ENCODE peak calls at places on chromosomes 3 and 15, in eight cellular contexts. Z, J, L, D, T, R, W and X are unnamed samples.

GRCh38 chr3:105878061-105878460 is 9.2 kb upstream of the CBLB start:
- DNase-seq in L (peak), W (no peak), R (no peak), T (no peak), Z (peak), D (no peak), J (no peak), X (no peak)

GRCh38 chr15:58362262-58362922 is 69.4 kb upstream of the LIPC start:
- DNase-seq in L (no peak), D (no peak), J (no peak), R (no peak), W (no peak), T (no peak), Z (peak), X (no peak)

GRCh38 chr3:164451083-164451910 is 627.0 kb downstream of the SI start:
- DNase-seq in T (no peak), J (no peak), R (peak), D (no peak), Z (no peak), L (no peak), W (no peak), X (no peak)

GRCh38 chr15:90481023-90481422 is 48.7 kb upstream of the CRTC3 start:
- DNase-seq in R (no peak), L (peak), W (no peak), Z (peak), T (no peak), D (peak), J (no peak), X (no peak)

GRCh38 chr3:194512895-194513601 is 26.2 kb upstream of the ATP13A3 start:
- DNase-seq in Z (no peak), L (peak), D (no peak), R (no peak), T (no peak), J (peak), W (no peak), X (no peak)

GRCh38 chr3:126926684-126927404 is 56.1 kb upstream of the PLXNA1 start:
- DNase-seq in T (peak), R (peak), D (no peak), W (peak), L (peak), J (no peak), Z (peak), X (peak)

GRCh38 chr3:42025388-42026138 is 63.7 kb upstream of the ULK4 start:
- DNase-seq in T (no peak), Z (peak), J (peak), W (peak), D (no peak), R (peak), L (peak), X (peak)

GRCh38 chr15:45871121-45871855 is 236.5 kb downstream of the SQOR start:
- DNase-seq in T (peak), J (no peak), L (no peak), R (no peak), W (peak), D (no peak), Z (peak), X (no peak)

GRCh38 chr3:120244834-120245225 is 40.2 kb downstream of the GPR156 start:
- DNase-seq in T (no peak), J (no peak), R (no peak), W (no peak), Z (no peak), L (no peak), D (no peak), X (no peak)

GRCh38 chr15:58438111-58438510 is 6.3 kb downstream of the LIPC start:
- DNase-seq in T (no peak), J (no peak), L (no peak), R (no peak), D (no peak), W (no peak), Z (no peak), X (no peak)

GRCh38 chr3:87997298-87997697 is 61.5 kb downstream of the CGGBP1 start:
- DNase-seq in J (no peak), T (no peak), D (no peak), Z (peak), R (no peak), L (no peak), W (peak), X (no peak)

GRCh38 chr15:39315200-39315599 is 265.7 kb upstream of the THBS1 start:
- DNase-seq in J (no peak), L (no peak), R (no peak), D (no peak), T (no peak), Z (peak), W (no peak), X (no peak)

GRCh38 chr3:128080323-128080898 is 28.2 kb downstream of the SEC61A1 start:
- DNase-seq in W (peak), J (no peak), Z (peak), T (peak), R (no peak), L (peak), D (no peak), X (peak)

GRCh38 chr3:172616061-172616461 is 92.8 kb upstream of the TNFSF10 start:
- DNase-seq in D (no peak), T (no peak), Z (peak), W (no peak), R (no peak), J (no peak), L (no peak), X (no peak)

GRCh38 chr3:74413547-74414241 is 200.8 kb downstream of the CNTN3 start:
- DNase-seq in L (no peak), J (no peak), Z (no peak), T (no peak), D (no peak), W (no peak), R (no peak), X (no peak)

GRCh38 chr15:99719096-99719541 is 14.1 kb downstream of the LYSMD4 start:
- DNase-seq in D (no peak), J (no peak), R (no peak), Z (peak), W (peak), L (peak), T (no peak), X (no peak)

GRCh38 chr3:133494469-133494868 is 79.0 kb upstream of the CDV3 start:
- DNase-seq in D (no peak), T (no peak), R (no peak), Z (peak), L (peak), W (peak), J (no peak), X (peak)

GRCh38 chr3:149639093-149639486 is 18.7 kb downstream of the WWTR1 start:
- DNase-seq in J (no peak), D (no peak), T (no peak), R (no peak), W (no peak), Z (no peak), L (no peak), X (no peak)

GRCh38 chr3:149091983-149092382 is 5.7 kb upstream of the HLTF start:
- DNase-seq in D (no peak), T (no peak), W (no peak), L (peak), R (no peak), J (no peak), Z (no peak), X (no peak)

GRCh38 chr15:69983696-69984265 is 113.9 kb downstream of the TLE3 start:
- DNase-seq in D (no peak), Z (peak), J (no peak), W (peak), L (no peak), T (no peak), R (no peak), X (no peak)

GRCh38 chr3:172595648-172596393 is 72.6 kb upstream of the TNFSF10 start:
- DNase-seq in Z (peak), D (no peak), J (no peak), T (no peak), W (peak), L (peak), R (no peak), X (peak)

GRCh38 chr3:182182531-182182968 is 470.8 kb downstream of the SOX2 start:
- DNase-seq in Z (no peak), J (peak), L (no peak), R (no peak), D (no peak), T (peak), W (peak), X (peak)